ENCODE peak calls at places on chromosomes 2 and 18, in five cellular contexts. P, K, Z, A and W are unnamed samples.

GRCh38 chr2:174094542-174094941 is 129.4 kb upstream of the SP3 start:
- DNase-seq in A (no peak), P (no peak), Z (no peak), K (no peak), W (no peak)

GRCh38 chr18:59139615-59140286 is at the start of gene SEC11C:
- DNase-seq in A (peak; percentile 89), Z (peak; percentile 96), K (peak; percentile 96), P (peak; percentile 95), W (peak; percentile 93)

GRCh38 chr18:5543854-5544389 is at the start of gene EPB41L3:
- DNase-seq in P (no peak), A (peak; percentile 33), Z (no peak), K (peak; percentile 74), W (no peak)

GRCh38 chr18:10143601-10144000 is 229.8 kb downstream of the VAPA start:
- DNase-seq in A (no peak), Z (peak; percentile 73), P (no peak), K (no peak), W (no peak)

GRCh38 chr2:110747522-110748488 is 15.4 kb downstream of the ACOXL start:
- DNase-seq in K (no peak), P (no peak), Z (no peak), A (no peak), W (no peak)

GRCh38 chr18:51656249-51656648 is 458.8 kb upstream of the MEX3C start:
- DNase-seq in P (no peak), A (no peak), Z (no peak), K (no peak), W (no peak)

GRCh38 chr2:9205963-9206948 is at the start of gene ASAP2:
- DNase-seq in Z (peak; percentile 79), A (peak; percentile 55), P (no peak), K (no peak), W (peak; percentile 63)

GRCh38 chr2:98761267-98761781 is 30.4 kb upstream of the MGAT4A start:
- DNase-seq in Z (no peak), P (no peak), K (no peak), A (no peak), W (peak; percentile 74)

GRCh38 chr2:110958720-110959119 is 162.0 kb upstream of the BCL2L11 start:
- DNase-seq in A (no peak), Z (no peak), P (no peak), K (no peak), W (no peak)

GRCh38 chr2:3741372-3741771 is 38.0 kb downstream of the DCDC2C start:
- DNase-seq in Z (no peak), K (no peak), A (no peak), P (no peak), W (no peak)

GRCh38 chr2:196309646-196310045 is 138.3 kb upstream of the STK17B start:
- DNase-seq in Z (peak; percentile 57), P (no peak), A (no peak), K (no peak), W (no peak)

GRCh38 chr2:218369374-218369773 is 12.7 kb upstream of the SLC11A1 start:
- DNase-seq in Z (no peak), A (no peak), P (no peak), K (no peak), W (no peak)

GRCh38 chr2:100237770-100238169 is 84.5 kb downstream of the LONRF2 start:
- DNase-seq in Z (peak; percentile 13), K (peak; percentile 45), P (no peak), A (no peak), W (no peak)

GRCh38 chr18:37334494-37335125 is 231.0 kb downstream of the CELF4 start:
- DNase-seq in A (no peak), K (no peak), P (no peak), Z (peak; percentile 58), W (no peak)

GRCh38 chr18:34598136-34598635 is 111.9 kb upstream of the DTNA start:
- DNase-seq in Z (no peak), K (no peak), A (no peak), P (no peak), W (no peak)

GRCh38 chr18:50649821-50650220 is 89.9 kb downstream of the MAPK4 start:
- DNase-seq in Z (no peak), A (no peak), K (peak; percentile 91), P (peak; percentile 77), W (no peak)

GRCh38 chr2:205902041-205902898 is 183.7 kb downstream of the INO80D start:
- DNase-seq in A (no peak), K (no peak), Z (peak; percentile 48), P (no peak), W (no peak)

GRCh38 chr2:105143467-105144127 is 97.9 kb upstream of the GPR45 start:
- DNase-seq in K (no peak), P (peak; percentile 82), A (peak; percentile 21), Z (peak; percentile 5), W (peak; percentile 54)

GRCh38 chr2:102141011-102141914 is 1.3 kb upstream of the IL1R1 start:
- DNase-seq in A (no peak), K (no peak), P (no peak), Z (peak; percentile 97), W (no peak)

GRCh38 chr2:190467575-190468083 is 59.5 kb downstream of the MFSD6 start:
- DNase-seq in Z (peak; percentile 61), P (no peak), K (no peak), A (no peak), W (no peak)

GRCh38 chr2:71831208-71831577 is 316.5 kb downstream of the CYP26B1 start:
- DNase-seq in K (peak; percentile 91), Z (peak; percentile 99), P (no peak), A (no peak), W (no peak)

GRCh38 chr2:133476931-133477613 is 91.2 kb downstream of the NCKAP5 start:
- DNase-seq in P (no peak), A (no peak), K (no peak), Z (peak; percentile 47), W (no peak)

GRCh38 chr2:34789162-34789561 is 1190.1 kb upstream of the FAM98A start:
- DNase-seq in A (no peak), P (no peak), Z (no peak), K (no peak), W (no peak)